ENCODE peak calls at places on chromosomes 1 and 21, in six cellular contexts. B is activated effector memory CD4-positive, alpha-beta T cell treated with anti-CD3 and anti-CD28 coated beads, Interleukin-2, amount 50 U/mL, for 16 hours; X is ecto neural progenitor cell; L is A549; P is skeletal muscle cell; I is substantia nigra. O is an unnamed sample.

GRCh38 chr1:82646336-82646735 is 845.6 kb downstream of the ADGRL2 start:
- DNase-seq in B (no peak), X (no peak), L (no peak), P (no peak), I (no peak), O (no peak)

GRCh38 chr21:16408280-16408669 is 678.5 kb downstream of the USP25 start:
- DNase-seq in B (no peak), X (no peak), L (no peak), P (no peak), I (no peak), O (no peak)

GRCh38 chr1:15407579-15407978 is 2.1 kb upstream of the EFHD2 start:
- DNase-seq in B (no peak), X (no peak), L (no peak), P (no peak), I (no peak), O (no peak)

GRCh38 chr1:156129687-156130577 is 15.4 kb downstream of the LMNA start:
- DNase-seq in B (peak), X (peak), L (peak), P (peak), I (peak), O (peak)

GRCh38 chr1:209530990-209531389 is 52.5 kb upstream of the CAMK1G start:
- DNase-seq in B (no peak), X (no peak), L (no peak), P (peak), I (no peak), O (no peak)

GRCh38 chr1:34790985-34791384 is 1.8 kb upstream of the GJA4 start:
- DNase-seq in B (no peak), X (no peak), L (no peak), P (no peak), I (no peak), O (no peak)

GRCh38 chr1:101191049-101191448 is 45.8 kb upstream of the S1PR1 start:
- DNase-seq in B (no peak), X (no peak), L (no peak), P (no peak), I (no peak), O (no peak)

GRCh38 chr1:76891931-76892330 is 24.7 kb downstream of the ST6GALNAC5 start:
- DNase-seq in B (no peak), X (no peak), L (no peak), P (peak), I (no peak), O (no peak)

GRCh38 chr1:154594811-154595210 is 13.2 kb downstream of the ADAR start:
- DNase-seq in B (no peak), X (no peak), L (no peak), P (no peak), I (no peak), O (no peak)

GRCh38 chr1:53126495-53126894 is 15.9 kb downstream of the SLC1A7 start:
- DNase-seq in B (no peak), X (no peak), L (no peak), P (no peak), I (no peak), O (no peak)

GRCh38 chr1:230153655-230154296 is 86.7 kb downstream of the GALNT2 start:
- DNase-seq in B (no peak), X (peak), L (no peak), P (peak), I (no peak), O (no peak)

GRCh38 chr1:107277022-107277421 is 136.2 kb downstream of the NTNG1 start:
- DNase-seq in B (no peak), X (peak), L (peak), P (no peak), I (no peak), O (no peak)

GRCh38 chr1:158149175-158149574 is 31.5 kb upstream of the CD1D start:
- DNase-seq in B (no peak), X (no peak), L (no peak), P (no peak), I (no peak), O (no peak)

GRCh38 chr1:37073752-37074151 is 39.4 kb upstream of the GRIK3 start:
- DNase-seq in B (no peak), X (no peak), L (no peak), P (no peak), I (no peak), O (no peak)

GRCh38 chr1:245084551-245084950 is 70.2 kb upstream of the KIF26B start:
- DNase-seq in B (no peak), X (no peak), L (no peak), P (no peak), I (no peak), O (no peak)

GRCh38 chr1:55690366-55690765 is 475.2 kb upstream of the USP24 start:
- DNase-seq in B (no peak), X (no peak), L (no peak), P (no peak), I (no peak), O (no peak)

GRCh38 chr21:28018741-28019669 is 973.7 kb downstream of the LTN1 start:
- DNase-seq in B (no peak), X (no peak), L (no peak), P (no peak), I (peak), O (no peak)

GRCh38 chr1:36467708-36468455 is 3.7 kb upstream of the MRPS15 start:
- DNase-seq in B (no peak), X (no peak), L (no peak), P (no peak), I (no peak), O (no peak)

GRCh38 chr1:167479331-167479979 is 38.9 kb downstream of the CD247 start:
- DNase-seq in B (no peak), X (no peak), L (no peak), P (no peak), I (no peak), O (no peak)

GRCh38 chr1:156709743-156710489 is 4.5 kb upstream of the CRABP2 start:
- DNase-seq in B (no peak), X (no peak), L (peak), P (no peak), I (no peak), O (no peak)

GRCh38 chr1:168552961-168553360 is 9.2 kb upstream of the XCL2 start:
- DNase-seq in B (no peak), X (no peak), L (peak), P (no peak), I (no peak), O (no peak)

GRCh38 chr21:35386491-35387079 is 337.5 kb upstream of the RUNX1 start:
- DNase-seq in B (no peak), X (no peak), L (no peak), P (no peak), I (no peak), O (no peak)

GRCh38 chr1:178768423-178768822 is 43.4 kb downstream of the RALGPS2 start:
- DNase-seq in B (no peak), X (peak), L (peak), P (no peak), I (no peak), O (no peak)

GRCh38 chr1:71698186-71698585 is 584.2 kb downstream of the NEGR1 start:
- DNase-seq in B (no peak), X (no peak), L (no peak), P (no peak), I (no peak), O (no peak)

GRCh38 chr1:153390938-153391710 is at the start of gene S100A8:
- DNase-seq in B (no peak), X (peak), L (no peak), P (no peak), I (no peak), O (peak)

GRCh38 chr1:158998781-158999161 is 10.9 kb upstream of the IFI16 start:
- DNase-seq in B (no peak), X (no peak), L (peak), P (no peak), I (no peak), O (no peak)